ENCODE peak calls at places on chromosomes 6 and 20, in four cellular contexts. One of them, this sample, is unnamed.

GRCh38 chr6:40688214-40688761 is 101.1 kb upstream of the LRFN2 start:
- DNase-seq in GM12878: no peak
- DNase-seq in HepG2: no peak
- DNase-seq in K562: peak
- DNase-seq in this sample: no peak

GRCh38 chr6:37889015-37889885 is 69.7 kb downstream of the ZFAND3 start:
- DNase-seq in GM12878: no peak
- DNase-seq in HepG2: no peak
- DNase-seq in K562: no peak
- DNase-seq in this sample: no peak

GRCh38 chr6:128952902-128953301 is 70.0 kb downstream of the LAMA2 start:
- DNase-seq in GM12878: no peak
- DNase-seq in HepG2: no peak
- DNase-seq in K562: no peak
- DNase-seq in this sample: no peak

GRCh38 chr20:39660965-39661364 is 698.8 kb downstream of the DHX35 start:
- DNase-seq in GM12878: no peak
- DNase-seq in HepG2: no peak
- DNase-seq in K562: no peak
- DNase-seq in this sample: no peak

GRCh38 chr6:63690210-63690609 is 54.6 kb downstream of the PHF3 start:
- DNase-seq in GM12878: no peak
- DNase-seq in HepG2: no peak
- DNase-seq in K562: no peak
- DNase-seq in this sample: no peak

GRCh38 chr6:115514656-115515055 is 546.0 kb downstream of the FRK start:
- DNase-seq in GM12878: no peak
- DNase-seq in HepG2: no peak
- DNase-seq in K562: no peak
- DNase-seq in this sample: no peak

GRCh38 chr6:4935486-4935885 is 68.4 kb downstream of the RPP40 start:
- DNase-seq in GM12878: no peak
- DNase-seq in HepG2: no peak
- DNase-seq in K562: no peak
- DNase-seq in this sample: no peak

GRCh38 chr6:129759851-129760595 is 50.0 kb upstream of the ARHGAP18 start:
- DNase-seq in GM12878: no peak
- DNase-seq in HepG2: no peak
- DNase-seq in K562: no peak
- DNase-seq in this sample: no peak

DNA sequence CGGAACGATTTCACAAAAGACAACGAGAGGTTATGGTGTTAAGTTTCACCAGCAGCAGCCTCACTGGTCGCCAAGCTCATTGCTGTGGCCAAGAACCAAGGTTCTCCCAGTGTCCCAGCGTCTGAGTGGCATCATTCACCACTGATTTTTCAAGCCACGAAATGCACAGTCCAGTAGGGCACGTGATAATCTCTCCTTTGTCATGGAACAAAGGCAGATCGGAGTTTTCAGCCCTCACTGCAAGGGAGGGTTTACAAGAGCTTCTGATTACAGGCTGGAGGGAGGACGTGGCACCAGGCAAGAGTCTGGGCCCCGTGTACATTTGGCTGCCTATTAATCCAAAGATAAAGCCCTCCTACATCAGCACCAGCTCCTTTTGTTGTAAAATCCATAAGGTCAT is 2.0 kb downstream of the CD24 start:
- DNase-seq in GM12878: no peak
- DNase-seq in HepG2: no peak
- DNase-seq in K562: no peak
- DNase-seq in this sample: peak
- TF ChIP-seq CHD4 in GM12878: no peak
- TF ChIP-seq CHD4 in HepG2: no peak
- TF ChIP-seq CHD4 in K562: no peak
- TF ChIP-seq CHD4 in this sample: no peak

DNA sequence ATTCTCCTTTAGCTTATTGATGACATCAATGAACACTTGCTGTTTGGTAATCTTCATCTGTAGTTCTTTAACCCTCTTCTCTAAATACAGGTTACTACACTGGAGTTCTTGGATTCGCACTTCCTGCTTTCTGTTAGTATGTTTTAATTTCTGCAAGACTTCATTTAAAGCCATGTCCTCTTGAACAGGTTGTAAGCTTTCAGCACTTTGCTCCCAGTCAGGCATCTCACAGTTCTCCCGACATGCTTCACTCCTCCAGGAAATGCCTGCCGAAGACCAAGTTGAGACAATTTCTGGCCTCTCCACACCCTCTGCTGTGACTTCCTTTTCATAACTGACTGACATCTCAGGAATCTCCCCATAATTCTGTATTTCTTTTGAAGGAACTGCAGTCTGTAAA is 15.8 kb downstream of the CAGE1 start:
- DNase-seq in GM12878: no peak
- DNase-seq in HepG2: no peak
- DNase-seq in K562: no peak
- DNase-seq in this sample: no peak
- TF ChIP-seq CHD4 in GM12878: no peak
- TF ChIP-seq CHD4 in HepG2: no peak
- TF ChIP-seq CHD4 in K562: no peak
- TF ChIP-seq CHD4 in this sample: no peak

DNA sequence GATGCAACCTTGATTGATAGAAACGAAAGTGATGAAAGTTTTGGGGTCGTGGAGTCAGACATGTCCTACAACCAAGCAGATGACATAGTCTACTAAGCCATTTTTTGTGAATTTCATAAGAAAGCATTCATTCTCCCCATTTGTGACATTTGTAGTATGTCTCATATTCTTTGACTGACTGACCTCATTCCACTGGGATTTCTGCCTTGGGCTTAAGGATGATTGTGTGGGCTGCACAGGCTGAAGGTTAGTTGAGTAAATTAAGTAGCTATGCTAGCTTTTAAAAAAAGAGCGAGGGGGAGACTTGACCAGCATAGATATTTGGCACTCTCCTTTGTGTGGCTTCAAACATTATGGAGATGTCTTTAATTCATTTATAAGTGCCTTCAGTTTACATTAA is 28.9 kb downstream of the STMND1 start:
- DNase-seq in GM12878: no peak
- DNase-seq in HepG2: no peak
- DNase-seq in K562: no peak
- DNase-seq in this sample: no peak
- TF ChIP-seq CHD4 in GM12878: no peak
- TF ChIP-seq CHD4 in HepG2: no peak
- TF ChIP-seq CHD4 in K562: no peak
- TF ChIP-seq CHD4 in this sample: no peak

GRCh38 chr6:139369568-139370046 is 4.8 kb downstream of the CITED2 start:
- DNase-seq in GM12878: no peak
- DNase-seq in HepG2: peak
- DNase-seq in K562: peak
- DNase-seq in this sample: peak

GRCh38 chr6:139369068-139369467 is 5.4 kb downstream of the CITED2 start:
- DNase-seq in GM12878: no peak
- DNase-seq in HepG2: no peak
- DNase-seq in K562: no peak
- DNase-seq in this sample: no peak

GRCh38 chr6:139371421-139372253 is 2.8 kb downstream of the CITED2 start:
- DNase-seq in GM12878: no peak
- DNase-seq in HepG2: no peak
- DNase-seq in K562: no peak
- DNase-seq in this sample: no peak

GRCh38 chr6:139370707-139371345 is 3.6 kb downstream of the CITED2 start:
- DNase-seq in GM12878: no peak
- DNase-seq in HepG2: no peak
- DNase-seq in K562: no peak
- DNase-seq in this sample: no peak

GRCh38 chr6:139370047-139370706 is 4.3 kb downstream of the CITED2 start:
- DNase-seq in GM12878: no peak
- DNase-seq in HepG2: peak
- DNase-seq in K562: no peak
- DNase-seq in this sample: no peak
- TF ChIP-seq CHD4 in GM12878: no peak
- TF ChIP-seq CHD4 in HepG2: peak
- TF ChIP-seq CHD4 in K562: no peak
- TF ChIP-seq CHD4 in this sample: no peak

This sample was measured in A549.